ENCODE peak calls at places on chromosome 21, in four cellular contexts. One of them, this sample, is unnamed.
A peak's percentile ranks its signal among the peaks of the same experiment; 100 is the strongest.

GRCh38 chr21:45923146-45923545 is 58.4 kb upstream of the COL6A1 start:
- DNase-seq in stomach: peak; percentile 60
- DNase-seq in heart left ventricle: peak; percentile 78
- DNase-seq in prostate gland: peak; percentile 52
- DNase-seq in this sample: peak; percentile 40

GRCh38 chr21:45256912-45257672 is 30.6 kb downstream of the POFUT2 start:
- DNase-seq in stomach: no peak
- DNase-seq in heart left ventricle: no peak
- DNase-seq in prostate gland: no peak
- DNase-seq in this sample: no peak

GRCh38 chr21:32562426-32562825 is 22.9 kb downstream of the TCP10L start:
- DNase-seq in stomach: peak; percentile 43
- DNase-seq in heart left ventricle: peak; percentile 62
- DNase-seq in prostate gland: peak; percentile 27
- DNase-seq in this sample: no peak

GRCh38 chr21:26883768-26884167 is 38.6 kb upstream of the ADAMTS1 start:
- DNase-seq in stomach: no peak
- DNase-seq in heart left ventricle: no peak
- DNase-seq in prostate gland: no peak
- DNase-seq in this sample: no peak

GRCh38 chr21:46092026-46092764 is 5.7 kb upstream of the COL6A2 start:
- DNase-seq in stomach: peak; percentile 37
- DNase-seq in heart left ventricle: peak; percentile 77
- DNase-seq in prostate gland: no peak
- DNase-seq in this sample: peak; percentile 71

GRCh38 chr21:46093668-46094400 is 4.1 kb upstream of the COL6A2 start:
- DNase-seq in stomach: peak; percentile 20
- DNase-seq in heart left ventricle: no peak
- DNase-seq in prostate gland: peak; percentile 2
- DNase-seq in this sample: no peak

GRCh38 chr21:42678618-42679295 is 25.3 kb downstream of the PDE9A start:
- DNase-seq in stomach: no peak
- DNase-seq in heart left ventricle: no peak
- DNase-seq in prostate gland: no peak
- DNase-seq in this sample: no peak

GRCh38 chr21:45535341-45536081 is 6.7 kb downstream of the SLC19A1 start:
- DNase-seq in stomach: peak; percentile 76
- DNase-seq in heart left ventricle: peak; percentile 28
- DNase-seq in prostate gland: no peak
- DNase-seq in this sample: peak; percentile 7

GRCh38 chr21:29581393-29581792 is 282.7 kb downstream of the BACH1 start:
- DNase-seq in stomach: no peak
- DNase-seq in heart left ventricle: no peak
- DNase-seq in prostate gland: no peak
- DNase-seq in this sample: no peak

GRCh38 chr21:26941436-26941835 is 25.5 kb downstream of the ADAMTS5 start:
- DNase-seq in stomach: no peak
- DNase-seq in heart left ventricle: no peak
- DNase-seq in prostate gland: no peak
- DNase-seq in this sample: no peak

GRCh38 chr21:38768385-38769071 is 37.2 kb upstream of the ETS2 start:
- DNase-seq in stomach: no peak
- DNase-seq in heart left ventricle: no peak
- DNase-seq in prostate gland: no peak
- DNase-seq in this sample: no peak

GRCh38 chr21:26597023-26597422 is 23.9 kb upstream of the CYYR1 start:
- DNase-seq in stomach: no peak
- DNase-seq in heart left ventricle: no peak
- DNase-seq in prostate gland: no peak
- DNase-seq in this sample: no peak

GRCh38 chr21:14773777-14774345 is 227.7 kb upstream of the SAMSN1 start:
- DNase-seq in stomach: peak; percentile 66
- DNase-seq in heart left ventricle: peak; percentile 32
- DNase-seq in prostate gland: no peak
- DNase-seq in this sample: peak; percentile 9

GRCh38 chr21:45998871-45999580 is 17.5 kb downstream of the COL6A1 start:
- DNase-seq in stomach: no peak
- DNase-seq in heart left ventricle: no peak
- DNase-seq in prostate gland: no peak
- DNase-seq in this sample: peak; percentile 11

GRCh38 chr21:15531986-15532385 is 197.8 kb upstream of the USP25 start:
- DNase-seq in stomach: no peak
- DNase-seq in heart left ventricle: no peak
- DNase-seq in prostate gland: no peak
- DNase-seq in this sample: no peak

GRCh38 chr21:32306021-32306780 is 7.5 kb downstream of the MRAP start:
- DNase-seq in stomach: no peak
- DNase-seq in heart left ventricle: no peak
- DNase-seq in prostate gland: no peak
- DNase-seq in this sample: no peak

GRCh38 chr21:14736162-14736561 is 190.0 kb upstream of the SAMSN1 start:
- DNase-seq in stomach: no peak
- DNase-seq in heart left ventricle: no peak
- DNase-seq in prostate gland: no peak
- DNase-seq in this sample: no peak

GRCh38 chr21:21019681-21020080 is 21.5 kb downstream of the NCAM2 start:
- DNase-seq in stomach: no peak
- DNase-seq in heart left ventricle: no peak
- DNase-seq in prostate gland: no peak
- DNase-seq in this sample: no peak

GRCh38 chr21:46097826-46098286 is at the start of gene COL6A2:
- DNase-seq in stomach: peak; percentile 45
- DNase-seq in heart left ventricle: peak; percentile 67
- DNase-seq in prostate gland: peak; percentile 25
- DNase-seq in this sample: peak; percentile 27

GRCh38 chr21:39022901-39023693 is 160.2 kb downstream of the PSMG1 start:
- DNase-seq in stomach: no peak
- DNase-seq in heart left ventricle: peak; percentile 78
- DNase-seq in prostate gland: no peak
- DNase-seq in this sample: peak; percentile 32

GRCh38 chr21:35885942-35886541 is 174.3 kb downstream of the SETD4 start:
- DNase-seq in stomach: no peak
- DNase-seq in heart left ventricle: no peak
- DNase-seq in prostate gland: no peak
- DNase-seq in this sample: no peak

GRCh38 chr21:39681845-39682244 is 63.1 kb upstream of the IGSF5 start:
- DNase-seq in stomach: no peak
- DNase-seq in heart left ventricle: no peak
- DNase-seq in prostate gland: no peak
- DNase-seq in this sample: no peak

GRCh38 chr21:15651172-15651571 is 78.6 kb upstream of the USP25 start:
- DNase-seq in stomach: no peak
- DNase-seq in heart left ventricle: no peak
- DNase-seq in prostate gland: no peak
- DNase-seq in this sample: no peak

GRCh38 chr21:16587141-16587570 is 857.4 kb downstream of the USP25 start:
- DNase-seq in stomach: peak; percentile 60
- DNase-seq in heart left ventricle: peak; percentile 66
- DNase-seq in prostate gland: peak; percentile 84
- DNase-seq in this sample: peak; percentile 59

GRCh38 chr21:46347791-46348381 is 23.9 kb downstream of the PCNT start:
- DNase-seq in stomach: no peak
- DNase-seq in heart left ventricle: peak; percentile 94
- DNase-seq in prostate gland: no peak
- DNase-seq in this sample: peak; percentile 96

GRCh38 chr21:14403681-14404318 is 20.9 kb upstream of the HSPA13 start:
- DNase-seq in stomach: no peak
- DNase-seq in heart left ventricle: no peak
- DNase-seq in prostate gland: no peak
- DNase-seq in this sample: no peak

GRCh38 chr21:39007532-39007931 is 175.7 kb downstream of the PSMG1 start:
- DNase-seq in stomach: no peak
- DNase-seq in heart left ventricle: no peak
- DNase-seq in prostate gland: peak; percentile 79
- DNase-seq in this sample: no peak

GRCh38 chr21:34589511-34590282 is 25.2 kb downstream of the RCAN1 start:
- DNase-seq in stomach: no peak
- DNase-seq in heart left ventricle: no peak
- DNase-seq in prostate gland: no peak
- DNase-seq in this sample: no peak

GRCh38 chr21:45040114-45040715 is 34.2 kb upstream of the ADARB1 start:
- DNase-seq in stomach: no peak
- DNase-seq in heart left ventricle: no peak
- DNase-seq in prostate gland: no peak
- DNase-seq in this sample: no peak

GRCh38 chr21:26732442-26733221 is 112.6 kb downstream of the ADAMTS1 start:
- DNase-seq in stomach: peak; percentile 44
- DNase-seq in heart left ventricle: peak; percentile 31
- DNase-seq in prostate gland: no peak
- DNase-seq in this sample: peak; percentile 29

GRCh38 chr21:25500598-25500997 is 106.7 kb downstream of the MRPL39 start:
- DNase-seq in stomach: no peak
- DNase-seq in heart left ventricle: no peak
- DNase-seq in prostate gland: no peak
- DNase-seq in this sample: no peak
- TF ChIP-seq POLR2A in stomach: no peak
- TF ChIP-seq POLR2A in heart left ventricle: no peak
- TF ChIP-seq POLR2A in prostate gland: no peak
- TF ChIP-seq POLR2A in this sample: no peak

GRCh38 chr21:41369105-41369914 is 7.5 kb downstream of the MX2 start:
- DNase-seq in stomach: no peak
- DNase-seq in heart left ventricle: peak; percentile 56
- DNase-seq in prostate gland: no peak
- DNase-seq in this sample: no peak
- TF ChIP-seq POLR2A in stomach: no peak
- TF ChIP-seq POLR2A in heart left ventricle: no peak
- TF ChIP-seq POLR2A in prostate gland: no peak
- TF ChIP-seq POLR2A in this sample: no peak

DNA sequence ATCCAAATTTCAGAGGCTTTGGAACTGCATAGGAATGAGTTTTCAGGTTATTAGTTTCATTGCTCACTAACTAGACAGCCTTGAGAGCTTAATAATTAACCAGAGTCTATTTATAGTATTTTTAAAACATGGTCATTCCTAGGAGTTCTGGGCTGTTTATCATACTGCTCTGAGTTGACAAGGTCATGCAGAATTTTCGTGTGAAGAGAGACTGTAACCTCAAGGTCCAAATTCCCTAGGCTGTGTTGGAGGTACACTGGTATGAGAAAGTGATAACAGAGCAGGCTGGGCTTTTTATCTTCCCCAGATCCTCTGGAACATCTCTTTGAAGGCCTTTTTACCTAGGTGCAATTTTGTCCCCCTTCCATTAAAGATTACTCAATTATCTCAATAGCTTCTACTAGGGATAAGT is 736.3 kb downstream of the LTN1 start:
- DNase-seq in stomach: no peak
- DNase-seq in heart left ventricle: no peak
- DNase-seq in prostate gland: no peak
- DNase-seq in this sample: no peak
- TF ChIP-seq POLR2A in stomach: no peak
- TF ChIP-seq POLR2A in heart left ventricle: no peak
- TF ChIP-seq POLR2A in prostate gland: no peak
- TF ChIP-seq POLR2A in this sample: no peak

GRCh38 chr21:43936186-43936967 is 71.4 kb downstream of the AGPAT3 start:
- DNase-seq in stomach: no peak
- DNase-seq in heart left ventricle: no peak
- DNase-seq in prostate gland: no peak
- DNase-seq in this sample: no peak

GRCh38 chr21:43937051-43937832 is 72.2 kb downstream of the AGPAT3 start:
- DNase-seq in stomach: no peak
- DNase-seq in heart left ventricle: peak; percentile 4
- DNase-seq in prostate gland: no peak
- DNase-seq in this sample: no peak

GRCh38 chr21:43934116-43934515 is 69.1 kb downstream of the AGPAT3 start:
- DNase-seq in stomach: no peak
- DNase-seq in heart left ventricle: no peak
- DNase-seq in prostate gland: no peak
- DNase-seq in this sample: no peak

GRCh38 chr21:43934716-43935705 is 70.0 kb downstream of the AGPAT3 start:
- DNase-seq in stomach: no peak
- DNase-seq in heart left ventricle: no peak
- DNase-seq in prostate gland: no peak
- DNase-seq in this sample: no peak

DNA sequence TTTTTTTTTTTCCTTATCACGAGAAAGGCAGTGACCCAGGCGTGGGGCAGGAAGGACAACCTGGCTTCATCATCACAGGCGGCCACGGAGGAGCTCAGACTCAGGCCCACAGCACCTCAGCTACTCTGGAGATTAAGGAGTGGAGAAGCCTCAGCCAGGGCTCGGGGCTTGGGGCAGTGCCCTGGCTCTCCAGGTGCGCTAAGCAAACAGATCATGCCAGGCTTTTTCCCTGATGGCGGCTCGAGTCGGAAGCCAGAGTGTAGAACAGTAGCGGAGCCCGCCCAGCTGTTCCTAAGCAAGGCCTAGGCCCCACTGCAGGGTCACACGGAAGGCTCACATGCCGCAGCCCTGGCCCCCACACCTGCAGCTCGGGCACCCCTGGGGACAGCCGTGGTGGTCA is 70.7 kb downstream of the AGPAT3 start:
- DNase-seq in stomach: peak; percentile 65
- DNase-seq in heart left ventricle: no peak
- DNase-seq in prostate gland: no peak
- DNase-seq in this sample: no peak
- TF ChIP-seq POLR2A in stomach: no peak
- TF ChIP-seq POLR2A in heart left ventricle: no peak
- TF ChIP-seq POLR2A in prostate gland: no peak
- TF ChIP-seq POLR2A in this sample: no peak

DNA sequence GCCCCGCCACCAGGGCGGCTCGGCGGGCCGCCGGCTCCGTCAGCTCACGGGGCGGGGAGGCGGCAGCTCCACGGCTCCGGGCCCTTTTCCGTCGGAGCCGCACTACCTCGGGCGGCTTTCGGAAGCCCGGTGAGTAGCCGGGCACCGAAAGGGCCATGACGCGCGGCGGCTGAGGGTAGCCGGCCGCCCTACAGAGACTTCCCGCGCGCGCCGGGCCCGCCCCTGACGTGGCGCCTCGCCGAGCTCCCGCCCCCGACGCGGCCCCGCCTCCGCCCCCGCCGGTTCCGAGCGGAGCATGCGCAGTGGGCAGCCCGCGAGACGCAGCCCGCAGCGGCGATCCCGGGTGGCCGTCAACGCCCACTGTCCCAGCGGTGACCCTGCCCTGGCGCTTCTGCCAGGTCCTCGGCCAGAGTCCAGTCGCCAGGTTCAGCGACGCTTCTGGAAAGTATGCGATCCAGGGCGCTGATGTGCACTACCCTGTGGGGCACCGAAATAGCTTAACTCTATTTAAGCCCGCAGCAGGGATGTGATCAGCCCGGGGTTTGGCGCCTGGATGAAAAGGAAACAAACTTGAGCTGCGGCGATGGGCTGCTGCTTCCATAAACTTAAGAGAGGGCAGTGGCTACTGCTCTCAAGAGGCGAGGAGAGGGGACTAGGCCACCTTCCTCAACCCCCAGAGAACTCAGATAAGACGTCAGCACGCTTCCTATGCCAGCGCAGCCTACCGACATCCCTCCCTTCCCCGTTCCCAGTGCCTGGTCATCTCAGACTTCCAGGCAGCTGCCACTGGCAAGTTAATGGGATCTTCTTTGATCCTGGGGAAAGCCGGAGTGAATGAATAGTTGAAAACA is at the start of gene DONSON:
- DNase-seq in stomach: peak; percentile 89
- DNase-seq in heart left ventricle: peak; percentile 93
- DNase-seq in prostate gland: peak; percentile 75
- DNase-seq in this sample: peak; percentile 87
- TF ChIP-seq POLR2A in stomach: no peak
- TF ChIP-seq POLR2A in heart left ventricle: no peak
- TF ChIP-seq POLR2A in prostate gland: peak; percentile 77
- TF ChIP-seq POLR2A in this sample: peak; percentile 55